ENCODE peak calls at places on chromosomes 3 and 15, in five cellular contexts. D is fibroblast of pulmonary artery, E is hepatocyte, K is progenitor cell of endocrine pancreas, R is A549. V is an unnamed sample.

GRCh38 chr3:42490243-42490642 is 12.2 kb upstream of the VIPR1 start:
- DNase-seq in R (no peak), E (peak; percentile 35), K (no peak), D (peak; percentile 71), V (peak; percentile 51)

GRCh38 chr15:64854526-64854925 is 12.8 kb downstream of the PLEKHO2 start:
- DNase-seq in E (no peak), K (no peak), D (no peak), R (no peak), V (no peak)

GRCh38 chr15:40275491-40275890 is 7.4 kb downstream of the ANKRD63 start:
- DNase-seq in K (no peak), E (no peak), D (no peak), R (no peak), V (no peak)

GRCh38 chr3:25558796-25559195 is 105.9 kb downstream of the TOP2B start:
- DNase-seq in E (no peak), R (no peak), D (no peak), K (no peak), V (no peak)

GRCh38 chr15:91947370-91947769 is 93.9 kb downstream of the SLCO3A1 start:
- DNase-seq in K (no peak), D (no peak), R (no peak), E (no peak), V (no peak)

GRCh38 chr15:66770518-66771350 is 68.7 kb downstream of the SMAD6 start:
- DNase-seq in K (no peak), E (peak; percentile 68), D (no peak), R (no peak), V (no peak)

GRCh38 chr3:98886525-98886924 is 15.0 kb downstream of the DCBLD2 start:
- DNase-seq in R (no peak), E (no peak), K (no peak), D (no peak), V (no peak)

GRCh38 chr3:183131735-183132134 is 30.8 kb downstream of the LAMP3 start:
- DNase-seq in D (peak; percentile 95), K (no peak), R (no peak), E (no peak), V (no peak)

GRCh38 chr3:142501004-142501926 is 53.4 kb upstream of the XRN1 start:
- DNase-seq in K (no peak), E (peak; percentile 6), D (peak; percentile 59), R (no peak), V (no peak)

DNA sequence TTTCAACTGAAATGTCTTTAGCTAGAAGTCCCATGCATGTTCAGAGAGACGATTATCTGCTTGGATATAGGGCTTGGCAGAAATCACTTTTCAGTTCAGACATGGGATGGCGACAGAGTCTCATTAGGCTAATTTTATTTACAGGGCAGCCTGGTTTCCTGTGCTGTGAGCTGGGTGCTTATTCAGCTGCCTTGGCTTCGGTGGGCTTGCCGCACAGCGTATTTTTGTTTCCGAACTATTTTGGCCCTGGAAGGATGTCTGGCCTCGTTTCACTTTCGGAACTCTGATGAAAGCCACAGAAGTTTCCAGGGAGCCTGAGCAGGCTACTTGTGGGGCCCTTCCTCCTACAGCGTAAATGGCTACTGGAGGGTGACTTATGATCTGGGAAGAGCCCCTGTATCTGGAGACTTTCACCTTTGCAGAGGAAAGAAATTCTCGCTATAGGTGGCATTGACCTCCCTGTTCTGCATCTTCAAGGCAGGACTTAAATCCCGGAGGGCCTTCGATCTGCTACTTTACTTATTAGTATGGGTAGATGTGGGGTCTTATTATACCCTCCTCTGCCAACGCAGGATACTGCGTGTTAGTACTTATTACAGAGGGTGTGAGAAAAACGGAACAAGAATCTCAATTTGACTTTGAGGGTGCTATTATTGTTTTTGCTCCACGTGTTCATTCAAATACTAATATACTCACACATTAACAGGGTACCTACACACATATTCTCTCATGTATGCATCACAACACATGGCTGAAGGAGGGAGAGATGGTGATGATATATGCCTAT is 364.0 kb upstream of the RBMS3 start:
- DNase-seq in R (no peak), E (peak; percentile 62), D (peak; percentile 89), K (no peak), V (no peak)
- TF ChIP-seq CTCF in R (no peak), E (peak; percentile 51), D (peak; percentile 68), K (peak; percentile 21), V (peak; percentile 69)

GRCh38 chr15:25134546-25134945 is 179.8 kb downstream of the SNRPN start:
- DNase-seq in R (no peak), E (peak; percentile 20), K (no peak), D (peak; percentile 53), V (no peak)

GRCh38 chr15:25133804-25134203 is 179.0 kb downstream of the SNRPN start:
- DNase-seq in K (no peak), D (no peak), R (no peak), E (no peak), V (no peak)

GRCh38 chr15:25137013-25137412 is 182.2 kb downstream of the SNRPN start:
- DNase-seq in R (no peak), D (no peak), K (no peak), E (no peak), V (no peak)

DNA sequence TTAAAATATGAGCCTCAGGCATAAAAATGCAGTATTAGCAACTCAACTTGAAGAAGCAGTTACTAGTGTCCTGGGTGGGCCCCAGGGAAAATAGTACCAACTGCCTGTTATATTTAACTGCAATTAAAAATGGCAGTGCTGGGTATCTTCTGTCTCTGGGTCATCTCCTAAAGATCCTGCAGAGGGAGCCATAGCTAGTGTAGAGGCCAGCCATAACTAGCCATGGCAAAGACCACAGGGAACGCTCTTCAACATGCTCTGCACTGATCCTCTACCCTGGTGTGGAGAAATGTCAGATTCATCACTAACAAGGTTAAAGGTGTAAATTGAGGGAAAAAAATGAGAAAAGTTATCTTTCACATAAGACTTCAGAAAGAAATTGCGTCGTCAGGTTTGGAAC is 181.3 kb downstream of the SNRPN start:
- DNase-seq in K (no peak), D (peak; percentile 32), R (no peak), E (no peak), V (no peak)
- TF ChIP-seq CTCF in K (peak; percentile 31), D (peak; percentile 41), R (no peak), E (peak; percentile 10), V (peak; percentile 61)

DNA sequence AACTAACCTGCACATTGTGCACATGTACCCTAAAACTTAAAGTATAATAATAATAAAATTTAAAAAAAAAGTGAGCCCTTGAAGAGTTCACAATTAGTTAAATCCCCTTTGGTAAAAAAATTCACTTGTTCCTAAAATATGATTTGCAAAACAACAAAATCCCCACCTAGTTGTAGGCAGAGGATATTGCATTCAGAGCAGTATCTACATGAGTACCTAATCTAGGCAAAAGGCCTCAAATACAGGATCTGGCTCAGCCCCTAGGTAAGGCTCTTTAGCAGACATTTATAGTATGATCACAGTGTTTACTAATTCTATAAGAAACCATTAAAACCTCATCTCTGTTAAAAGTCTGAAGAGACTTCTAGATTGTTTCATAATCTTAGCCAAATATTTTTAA is 89.3 kb upstream of the CCDC80 start:
- DNase-seq in K (no peak), E (no peak), D (peak; percentile 11), R (no peak), V (no peak)
- TF ChIP-seq CTCF in K (no peak), E (no peak), D (peak; percentile 21), R (no peak), V (no peak)

GRCh38 chr3:58562498-58562897 is 14.7 kb downstream of the FAM107A start:
- DNase-seq in E (no peak), D (no peak), R (no peak), K (no peak), V (peak; percentile 40)

GRCh38 chr3:58564054-58564453 is 13.1 kb downstream of the FAM107A start:
- DNase-seq in K (no peak), E (no peak), D (no peak), R (no peak), V (no peak)

GRCh38 chr3:58559586-58559985 is 17.6 kb downstream of the FAM107A start:
- DNase-seq in E (no peak), R (no peak), D (no peak), K (no peak), V (peak; percentile 47)

GRCh38 chr3:58563386-58564035 is 13.7 kb downstream of the FAM107A start:
- DNase-seq in R (no peak), K (no peak), E (no peak), D (peak; percentile 27), V (peak; percentile 49)

DNA sequence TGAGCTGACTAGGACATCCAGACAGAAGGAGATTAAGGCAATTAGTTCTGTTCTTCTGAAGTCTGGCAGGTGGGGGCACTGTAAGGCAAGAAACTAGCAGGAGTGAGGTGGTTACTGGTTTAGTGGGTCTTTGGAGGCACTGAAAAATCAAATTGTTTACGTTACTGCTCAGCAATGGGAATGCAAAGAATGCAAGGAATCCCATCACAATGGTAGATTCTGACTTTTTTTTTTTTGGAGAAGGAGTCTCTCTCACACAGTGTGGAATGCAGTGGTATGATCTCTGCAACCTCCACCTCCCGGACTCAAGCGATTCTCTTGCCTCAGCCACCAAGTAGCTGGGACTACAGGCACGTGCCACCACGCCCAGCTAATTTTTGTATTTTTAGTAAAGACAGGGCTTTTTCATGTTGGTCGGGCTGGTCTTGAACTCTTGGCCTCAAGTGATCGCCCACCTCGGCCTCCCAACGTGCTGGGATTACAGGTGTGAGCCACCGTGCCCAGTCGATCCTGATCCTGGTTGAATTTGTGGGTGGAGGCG is 16.4 kb downstream of the FAM107A start:
- DNase-seq in K (no peak), E (peak; percentile 58), D (peak; percentile 95), R (peak; percentile 42), V (peak; percentile 58)
- TF ChIP-seq CTCF in K (peak; percentile 47), E (peak; percentile 52), D (peak; percentile 62), R (peak; percentile 33), V (peak; percentile 62)

DNA sequence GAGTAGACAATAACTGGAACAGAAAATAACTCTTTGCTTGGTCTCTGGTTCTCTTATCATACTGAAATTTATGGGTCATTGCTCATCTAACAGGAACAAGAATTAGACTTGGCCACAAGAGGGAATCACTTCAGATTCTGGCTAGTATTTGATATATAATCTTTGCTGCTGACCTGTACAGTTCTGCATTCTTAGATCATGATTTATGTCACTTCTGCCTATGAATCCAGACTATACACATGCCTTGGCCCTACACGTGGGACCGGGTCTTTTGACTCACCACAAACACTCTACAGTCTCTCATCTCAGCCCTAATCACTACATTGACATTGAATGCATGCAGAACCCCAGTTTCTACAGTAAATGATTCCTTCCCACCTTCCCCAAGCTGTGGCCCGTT is 162.5 kb upstream of the SOX2 start:
- DNase-seq in E (no peak), K (no peak), R (no peak), D (no peak), V (no peak)
- TF ChIP-seq CTCF in E (no peak), K (no peak), R (no peak), D (no peak), V (no peak)